ENCODE peak calls at places on chromosomes 5 and 9, in eight cellular contexts. One of them, this sample, is unnamed.
A peak's percentile ranks its signal among the peaks of the same experiment; 100 is the strongest.

GRCh38 chr5:79829260-79829659 is 139.6 kb downstream of the CMYA5 start:
- DNase-seq in PC-3: no peak
- DNase-seq in fibroblast of mammary gland: no peak
- DNase-seq in AG04450: no peak
- DNase-seq in heart left ventricle: no peak
- DNase-seq in HepG2: no peak
- DNase-seq in BJ: no peak
- DNase-seq in AG10803: no peak
- DNase-seq in this sample: no peak

GRCh38 chr5:159310492-159310891 is 19.8 kb downstream of the IL12B start:
- DNase-seq in PC-3: peak; percentile 32
- DNase-seq in fibroblast of mammary gland: no peak
- DNase-seq in AG04450: no peak
- DNase-seq in heart left ventricle: no peak
- DNase-seq in HepG2: no peak
- DNase-seq in BJ: no peak
- DNase-seq in AG10803: no peak
- DNase-seq in this sample: peak; percentile 29

GRCh38 chr5:95712347-95712958 is 18.7 kb upstream of the RHOBTB3 start:
- DNase-seq in PC-3: peak; percentile 94
- DNase-seq in fibroblast of mammary gland: peak; percentile 72
- DNase-seq in AG04450: peak; percentile 63
- DNase-seq in heart left ventricle: no peak
- DNase-seq in HepG2: no peak
- DNase-seq in BJ: peak; percentile 46
- DNase-seq in AG10803: peak; percentile 83
- DNase-seq in this sample: peak; percentile 78

GRCh38 chr5:6574537-6574936 is 58.3 kb downstream of the NSUN2 start:
- DNase-seq in PC-3: peak; percentile 37
- DNase-seq in fibroblast of mammary gland: peak; percentile 11
- DNase-seq in AG04450: no peak
- DNase-seq in heart left ventricle: no peak
- DNase-seq in HepG2: no peak
- DNase-seq in BJ: no peak
- DNase-seq in AG10803: peak; percentile 23
- DNase-seq in this sample: no peak

GRCh38 chr9:27654629-27655285 is 81.5 kb upstream of the C9orf72 start:
- DNase-seq in PC-3: no peak
- DNase-seq in fibroblast of mammary gland: no peak
- DNase-seq in AG04450: no peak
- DNase-seq in heart left ventricle: no peak
- DNase-seq in HepG2: no peak
- DNase-seq in BJ: no peak
- DNase-seq in AG10803: no peak
- DNase-seq in this sample: no peak

GRCh38 chr9:93191354-93191660 is 7.4 kb downstream of the WNK2 start:
- DNase-seq in PC-3: no peak
- DNase-seq in fibroblast of mammary gland: no peak
- DNase-seq in AG04450: no peak
- DNase-seq in heart left ventricle: no peak
- DNase-seq in HepG2: no peak
- DNase-seq in BJ: no peak
- DNase-seq in AG10803: no peak
- DNase-seq in this sample: no peak

GRCh38 chr5:134527156-134527960 is 1.9 kb downstream of the JADE2 start:
- DNase-seq in PC-3: peak; percentile 69
- DNase-seq in fibroblast of mammary gland: peak; percentile 89
- DNase-seq in AG04450: peak; percentile 69
- DNase-seq in heart left ventricle: peak; percentile 90
- DNase-seq in HepG2: peak; percentile 66
- DNase-seq in BJ: peak; percentile 52
- DNase-seq in AG10803: peak; percentile 85
- DNase-seq in this sample: peak; percentile 94

GRCh38 chr5:79263290-79263689 is 27.4 kb downstream of the JMY start:
- DNase-seq in PC-3: no peak
- DNase-seq in fibroblast of mammary gland: no peak
- DNase-seq in AG04450: no peak
- DNase-seq in heart left ventricle: no peak
- DNase-seq in HepG2: no peak
- DNase-seq in BJ: no peak
- DNase-seq in AG10803: no peak
- DNase-seq in this sample: no peak

GRCh38 chr5:16271851-16272250 is 92.3 kb upstream of the MARCHF11 start:
- DNase-seq in PC-3: no peak
- DNase-seq in fibroblast of mammary gland: no peak
- DNase-seq in AG04450: no peak
- DNase-seq in heart left ventricle: no peak
- DNase-seq in HepG2: peak; percentile 62
- DNase-seq in BJ: no peak
- DNase-seq in AG10803: no peak
- DNase-seq in this sample: no peak

GRCh38 chr5:11182441-11183080 is 421.5 kb upstream of the DAP start:
- DNase-seq in PC-3: peak; percentile 80
- DNase-seq in fibroblast of mammary gland: peak; percentile 39
- DNase-seq in AG04450: no peak
- DNase-seq in heart left ventricle: no peak
- DNase-seq in HepG2: peak; percentile 23
- DNase-seq in BJ: no peak
- DNase-seq in AG10803: peak; percentile 50
- DNase-seq in this sample: peak; percentile 61

GRCh38 chr5:172951381-172952033 is 7.7 kb upstream of the RPL26L1 start:
- DNase-seq in PC-3: no peak
- DNase-seq in fibroblast of mammary gland: no peak
- DNase-seq in AG04450: no peak
- DNase-seq in heart left ventricle: peak; percentile 22
- DNase-seq in HepG2: no peak
- DNase-seq in BJ: no peak
- DNase-seq in AG10803: no peak
- DNase-seq in this sample: no peak

GRCh38 chr5:10328323-10328722 is 20.6 kb upstream of the CMBL start:
- DNase-seq in PC-3: peak; percentile 81
- DNase-seq in fibroblast of mammary gland: no peak
- DNase-seq in AG04450: no peak
- DNase-seq in heart left ventricle: no peak
- DNase-seq in HepG2: no peak
- DNase-seq in BJ: no peak
- DNase-seq in AG10803: no peak
- DNase-seq in this sample: peak; percentile 36

GRCh38 chr9:4555251-4555650 is 65.0 kb downstream of the SLC1A1 start:
- DNase-seq in PC-3: no peak
- DNase-seq in fibroblast of mammary gland: peak; percentile 39
- DNase-seq in AG04450: no peak
- DNase-seq in heart left ventricle: peak; percentile 43
- DNase-seq in HepG2: no peak
- DNase-seq in BJ: no peak
- DNase-seq in AG10803: peak; percentile 6
- DNase-seq in this sample: peak; percentile 46

GRCh38 chr5:60178101-60178500 is 284.6 kb upstream of the PDE4D start:
- DNase-seq in PC-3: no peak
- DNase-seq in fibroblast of mammary gland: no peak
- DNase-seq in AG04450: no peak
- DNase-seq in heart left ventricle: no peak
- DNase-seq in HepG2: no peak
- DNase-seq in BJ: no peak
- DNase-seq in AG10803: no peak
- DNase-seq in this sample: peak; percentile 83

GRCh38 chr9:12091865-12092527 is 601.2 kb upstream of the TYRP1 start:
- DNase-seq in PC-3: no peak
- DNase-seq in fibroblast of mammary gland: no peak
- DNase-seq in AG04450: no peak
- DNase-seq in heart left ventricle: no peak
- DNase-seq in HepG2: no peak
- DNase-seq in BJ: no peak
- DNase-seq in AG10803: no peak
- DNase-seq in this sample: no peak

GRCh38 chr5:131328536-131329186 is 64.8 kb downstream of the CDC42SE2 start:
- DNase-seq in PC-3: peak; percentile 84
- DNase-seq in fibroblast of mammary gland: peak; percentile 65
- DNase-seq in AG04450: peak; percentile 6
- DNase-seq in heart left ventricle: no peak
- DNase-seq in HepG2: peak; percentile 50
- DNase-seq in BJ: no peak
- DNase-seq in AG10803: peak; percentile 18
- DNase-seq in this sample: peak; percentile 56

GRCh38 chr5:43192558-43193170 is 639 bp downstream of the NIM1K start:
- DNase-seq in PC-3: peak; percentile 29
- DNase-seq in fibroblast of mammary gland: peak; percentile 40
- DNase-seq in AG04450: no peak
- DNase-seq in heart left ventricle: peak; percentile 28
- DNase-seq in HepG2: no peak
- DNase-seq in BJ: no peak
- DNase-seq in AG10803: peak; percentile 37
- DNase-seq in this sample: peak; percentile 25

GRCh38 chr9:127905788-127906191 is 6.4 kb upstream of the ST6GALNAC6 start:
- DNase-seq in PC-3: no peak
- DNase-seq in fibroblast of mammary gland: no peak
- DNase-seq in AG04450: no peak
- DNase-seq in heart left ventricle: peak; percentile 26
- DNase-seq in HepG2: no peak
- DNase-seq in BJ: no peak
- DNase-seq in AG10803: no peak
- DNase-seq in this sample: no peak

GRCh38 chr9:706606-707451 is 134.7 kb upstream of the DMRT1 start:
- DNase-seq in PC-3: peak; percentile 49
- DNase-seq in fibroblast of mammary gland: peak; percentile 64
- DNase-seq in AG04450: no peak
- DNase-seq in heart left ventricle: peak; percentile 73
- DNase-seq in HepG2: peak; percentile 85
- DNase-seq in BJ: no peak
- DNase-seq in AG10803: peak; percentile 75
- DNase-seq in this sample: peak; percentile 68

GRCh38 chr9:78783743-78784142 is 486.8 kb downstream of the PSAT1 start:
- DNase-seq in PC-3: no peak
- DNase-seq in fibroblast of mammary gland: no peak
- DNase-seq in AG04450: no peak
- DNase-seq in heart left ventricle: no peak
- DNase-seq in HepG2: no peak
- DNase-seq in BJ: no peak
- DNase-seq in AG10803: no peak
- DNase-seq in this sample: no peak
- TF ChIP-seq CTCF in PC-3: peak; percentile 36
- TF ChIP-seq CTCF in fibroblast of mammary gland: no peak
- TF ChIP-seq CTCF in AG04450: peak; percentile 39
- TF ChIP-seq CTCF in heart left ventricle: no peak
- TF ChIP-seq CTCF in HepG2: no peak
- TF ChIP-seq CTCF in BJ: peak; percentile 28
- TF ChIP-seq CTCF in AG10803: no peak
- TF ChIP-seq CTCF in this sample: peak; percentile 35

GRCh38 chr5:643811-644271 is 31.7 kb downstream of the CEP72 start:
- DNase-seq in PC-3: no peak
- DNase-seq in fibroblast of mammary gland: no peak
- DNase-seq in AG04450: no peak
- DNase-seq in heart left ventricle: no peak
- DNase-seq in HepG2: no peak
- DNase-seq in BJ: no peak
- DNase-seq in AG10803: no peak
- DNase-seq in this sample: peak; percentile 5
- H3K4me3 ChIP-seq in PC-3: no peak overlapping the region
- H3K4me3 ChIP-seq in fibroblast of mammary gland: no peak overlapping the region
- H3K4me3 ChIP-seq in AG04450: no peak overlapping the region
- H3K4me3 ChIP-seq in heart left ventricle: no peak overlapping the region
- H3K4me3 ChIP-seq in HepG2: no peak overlapping the region
- H3K4me3 ChIP-seq in BJ: no peak overlapping the region
- H3K4me3 ChIP-seq in AG10803: no peak overlapping the region
- H3K4me3 ChIP-seq in this sample: no peak overlapping the region

DNA sequence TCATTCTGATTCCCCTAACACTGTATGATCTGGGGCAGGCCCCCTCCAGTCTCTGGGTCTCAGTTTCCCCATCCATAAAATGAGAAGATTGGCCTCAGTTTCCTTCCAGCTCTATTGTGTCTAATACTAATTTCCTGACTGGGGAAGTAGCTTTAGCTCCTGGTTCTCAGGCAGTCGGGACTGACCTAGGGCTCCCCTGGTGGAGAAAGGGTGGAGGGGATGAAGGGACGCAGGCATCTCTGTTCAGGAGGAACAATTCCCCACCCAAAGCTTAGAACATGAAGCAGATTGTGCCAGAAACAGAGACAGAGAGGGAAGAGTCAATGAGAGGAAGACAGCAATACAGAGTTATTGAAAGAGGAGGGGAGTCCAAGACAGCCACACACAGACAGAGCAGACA is 14.2 kb upstream of the PTGS1 start:
- DNase-seq in PC-3: no peak
- DNase-seq in fibroblast of mammary gland: no peak
- DNase-seq in AG04450: no peak
- DNase-seq in heart left ventricle: no peak
- DNase-seq in HepG2: no peak
- DNase-seq in BJ: no peak
- DNase-seq in AG10803: no peak
- DNase-seq in this sample: no peak
- TF ChIP-seq CTCF in PC-3: peak; percentile 44
- TF ChIP-seq CTCF in fibroblast of mammary gland: peak; percentile 40
- TF ChIP-seq CTCF in AG04450: peak; percentile 66
- TF ChIP-seq CTCF in heart left ventricle: no peak
- TF ChIP-seq CTCF in HepG2: peak; percentile 10
- TF ChIP-seq CTCF in BJ: peak; percentile 48
- TF ChIP-seq CTCF in AG10803: peak; percentile 41
- TF ChIP-seq CTCF in this sample: peak; percentile 49

GRCh38 chr5:150154618-150155134 is 969 bp downstream of the PDGFRB start:
- DNase-seq in PC-3: no peak
- DNase-seq in fibroblast of mammary gland: no peak
- DNase-seq in AG04450: no peak
- DNase-seq in heart left ventricle: no peak
- DNase-seq in HepG2: no peak
- DNase-seq in BJ: no peak
- DNase-seq in AG10803: no peak
- DNase-seq in this sample: no peak

GRCh38 chr5:150156033-150156381 is 362 bp upstream of the PDGFRB start:
- DNase-seq in PC-3: no peak
- DNase-seq in fibroblast of mammary gland: no peak
- DNase-seq in AG04450: no peak
- DNase-seq in heart left ventricle: no peak
- DNase-seq in HepG2: no peak
- DNase-seq in BJ: no peak
- DNase-seq in AG10803: no peak
- DNase-seq in this sample: no peak

GRCh38 chr5:150155258-150156032 is at the start of gene PDGFRB:
- DNase-seq in PC-3: no peak
- DNase-seq in fibroblast of mammary gland: peak; percentile 91
- DNase-seq in AG04450: peak; percentile 78
- DNase-seq in heart left ventricle: peak; percentile 94
- DNase-seq in HepG2: no peak
- DNase-seq in BJ: peak; percentile 75
- DNase-seq in AG10803: peak; percentile 95
- DNase-seq in this sample: peak; percentile 90

GRCh38 chr5:150158170-150158949 is 2.7 kb upstream of the PDGFRB start:
- DNase-seq in PC-3: no peak
- DNase-seq in fibroblast of mammary gland: peak; percentile 72
- DNase-seq in AG04450: no peak
- DNase-seq in heart left ventricle: peak; percentile 63
- DNase-seq in HepG2: no peak
- DNase-seq in BJ: no peak
- DNase-seq in AG10803: peak; percentile 73
- DNase-seq in this sample: peak; percentile 35

DNA sequence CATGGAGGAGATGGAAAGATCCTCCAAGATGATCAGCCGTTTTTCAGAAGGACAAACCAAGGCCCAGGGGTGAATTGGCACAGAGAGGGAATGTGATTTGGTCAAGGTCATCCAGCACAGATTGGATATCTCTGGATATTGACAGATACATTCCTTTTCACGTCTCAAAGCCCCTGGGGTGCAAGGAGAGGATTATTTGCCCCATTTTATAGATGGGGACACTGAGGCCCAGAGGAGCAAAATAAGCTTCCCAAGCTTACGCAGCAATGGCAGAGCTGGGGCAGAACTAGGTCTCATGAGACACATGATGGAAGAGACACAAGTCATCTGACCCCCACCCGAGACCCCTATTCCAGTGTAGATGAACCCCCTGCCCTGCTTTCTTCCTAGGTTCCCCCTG is 895 bp upstream of the PDGFRB start:
- DNase-seq in PC-3: no peak
- DNase-seq in fibroblast of mammary gland: no peak
- DNase-seq in AG04450: no peak
- DNase-seq in heart left ventricle: no peak
- DNase-seq in HepG2: no peak
- DNase-seq in BJ: no peak
- DNase-seq in AG10803: no peak
- DNase-seq in this sample: no peak
- H3K4me3 ChIP-seq in PC-3: no peak overlapping the region
- H3K4me3 ChIP-seq in fibroblast of mammary gland: no peak overlapping the region
- H3K4me3 ChIP-seq in AG04450: no peak overlapping the region
- H3K4me3 ChIP-seq in heart left ventricle: peak overlapping the region; percentile 76
- H3K4me3 ChIP-seq in HepG2: no peak overlapping the region
- H3K4me3 ChIP-seq in BJ: no peak overlapping the region
- H3K4me3 ChIP-seq in AG10803: no peak overlapping the region
- H3K4me3 ChIP-seq in this sample: no peak overlapping the region